ENCODE peak calls at places on chromosomes 4 and X, in eight cellular contexts. O, N, B, Z, P, Q, G and T are unnamed samples.

GRCh38 chrX:149473966-149474365 is 31.1 kb downstream of the IDS start:
- DNase-seq in O (no peak), N (no peak), B (no peak), Z (no peak), P (no peak), Q (no peak), G (no peak), T (no peak)

GRCh38 chr4:170234800-170235199 is 145.0 kb upstream of the AADAT start:
- DNase-seq in O (no peak), N (no peak), B (no peak), Z (no peak), P (no peak), Q (no peak), G (no peak), T (no peak)

GRCh38 chr4:87697272-87697671 is 47.2 kb downstream of the DMP1 start:
- DNase-seq in O (no peak), N (no peak), B (no peak), Z (no peak), P (no peak), Q (no peak), G (no peak), T (peak; percentile 3)

GRCh38 chr4:182628540-182628939 is 288.6 kb downstream of the DCTD start:
- DNase-seq in O (no peak), N (no peak), B (no peak), Z (no peak), P (no peak), Q (no peak), G (no peak), T (no peak)

GRCh38 chr4:123505457-123506310 is 109.1 kb downstream of the SPRY1 start:
- DNase-seq in O (peak; percentile 75), N (peak; percentile 32), B (peak; percentile 60), Z (peak; percentile 75), P (peak; percentile 87), Q (peak; percentile 98), G (peak; percentile 76), T (peak; percentile 99)

GRCh38 chr4:11503166-11503565 is 74.5 kb upstream of the HS3ST1 start:
- DNase-seq in O (no peak), N (no peak), B (no peak), Z (peak; percentile 73), P (no peak), Q (no peak), G (no peak), T (no peak)

GRCh38 chrX:107632291-107632690 is 4.0 kb downstream of the PRPS1 start:
- DNase-seq in O (peak; percentile 16), N (no peak), B (no peak), Z (no peak), P (no peak), Q (no peak), G (no peak), T (no peak)

GRCh38 chr4:170875868-170876267 is 786.1 kb upstream of the AADAT start:
- DNase-seq in O (peak; percentile 25), N (no peak), B (no peak), Z (no peak), P (no peak), Q (no peak), G (peak; percentile 22), T (peak; percentile 44)

GRCh38 chrX:21741869-21742701 is 15.8 kb downstream of the SMPX start:
- DNase-seq in O (no peak), N (no peak), B (no peak), Z (no peak), P (no peak), Q (no peak), G (peak; percentile 44), T (no peak)

GRCh38 chrX:84339507-84340364 is 151.7 kb upstream of the RPS6KA6 start:
- DNase-seq in O (peak; percentile 52), N (no peak), B (peak; percentile 15), Z (no peak), P (no peak), Q (no peak), G (peak; percentile 40), T (peak; percentile 48)